ENCODE peak calls at places on chromosomes 2 and 18, in seven cellular contexts. One of them, this sample, is unnamed.
A peak's percentile ranks its signal among the peaks of the same experiment; 100 is the strongest.

GRCh38 chr2:893311-893710 is 57.3 kb upstream of the SNTG2 start:
- DNase-seq in NCI-H460: peak; percentile 9
- DNase-seq in stimulated activated CD8-positive, alpha-beta memory T cell treated with anti-CD3 and anti-CD28 coated beads, Interleukin-7, amount 100 ng/mL, for 1 hour: no peak
- DNase-seq in GM23248: no peak
- DNase-seq in left cardiac atrium: no peak
- DNase-seq in activated CD4-positive, CD25-positive, alpha-beta regulatory T cell treated with anti-CD3 and anti-CD28 coated beads, Interleukin-2, amount 50 U/mL, for 72 hours: no peak
- DNase-seq in stimulated activated naive CD4-positive, alpha-beta T cell: no peak
- DNase-seq in this sample: no peak

GRCh38 chr2:207692206-207693065 is 19.0 kb upstream of the CCNYL1 start:
- DNase-seq in NCI-H460: no peak
- DNase-seq in stimulated activated CD8-positive, alpha-beta memory T cell treated with anti-CD3 and anti-CD28 coated beads, Interleukin-7, amount 100 ng/mL, for 1 hour: no peak
- DNase-seq in GM23248: peak; percentile 47
- DNase-seq in left cardiac atrium: peak; percentile 41
- DNase-seq in activated CD4-positive, CD25-positive, alpha-beta regulatory T cell treated with anti-CD3 and anti-CD28 coated beads, Interleukin-2, amount 50 U/mL, for 72 hours: no peak
- DNase-seq in stimulated activated naive CD4-positive, alpha-beta T cell: no peak
- DNase-seq in this sample: peak; percentile 34

GRCh38 chr2:45755585-45756330 is 104.3 kb downstream of the PRKCE start:
- DNase-seq in NCI-H460: no peak
- DNase-seq in stimulated activated CD8-positive, alpha-beta memory T cell treated with anti-CD3 and anti-CD28 coated beads, Interleukin-7, amount 100 ng/mL, for 1 hour: no peak
- DNase-seq in GM23248: peak; percentile 97
- DNase-seq in left cardiac atrium: no peak
- DNase-seq in activated CD4-positive, CD25-positive, alpha-beta regulatory T cell treated with anti-CD3 and anti-CD28 coated beads, Interleukin-2, amount 50 U/mL, for 72 hours: no peak
- DNase-seq in stimulated activated naive CD4-positive, alpha-beta T cell: no peak
- DNase-seq in this sample: no peak

GRCh38 chr2:178627401-178627800 is 147.1 kb downstream of the PLEKHA3 start:
- DNase-seq in NCI-H460: no peak
- DNase-seq in stimulated activated CD8-positive, alpha-beta memory T cell treated with anti-CD3 and anti-CD28 coated beads, Interleukin-7, amount 100 ng/mL, for 1 hour: no peak
- DNase-seq in GM23248: no peak
- DNase-seq in left cardiac atrium: no peak
- DNase-seq in activated CD4-positive, CD25-positive, alpha-beta regulatory T cell treated with anti-CD3 and anti-CD28 coated beads, Interleukin-2, amount 50 U/mL, for 72 hours: no peak
- DNase-seq in stimulated activated naive CD4-positive, alpha-beta T cell: no peak
- DNase-seq in this sample: no peak

GRCh38 chr2:28291811-28292455 is 100.7 kb upstream of the FOSL2 start:
- DNase-seq in NCI-H460: no peak
- DNase-seq in stimulated activated CD8-positive, alpha-beta memory T cell treated with anti-CD3 and anti-CD28 coated beads, Interleukin-7, amount 100 ng/mL, for 1 hour: no peak
- DNase-seq in GM23248: no peak
- DNase-seq in left cardiac atrium: no peak
- DNase-seq in activated CD4-positive, CD25-positive, alpha-beta regulatory T cell treated with anti-CD3 and anti-CD28 coated beads, Interleukin-2, amount 50 U/mL, for 72 hours: no peak
- DNase-seq in stimulated activated naive CD4-positive, alpha-beta T cell: no peak
- DNase-seq in this sample: no peak

GRCh38 chr2:159606287-159606686 is 10.1 kb downstream of the BAZ2B start:
- DNase-seq in NCI-H460: no peak
- DNase-seq in stimulated activated CD8-positive, alpha-beta memory T cell treated with anti-CD3 and anti-CD28 coated beads, Interleukin-7, amount 100 ng/mL, for 1 hour: no peak
- DNase-seq in GM23248: no peak
- DNase-seq in left cardiac atrium: no peak
- DNase-seq in activated CD4-positive, CD25-positive, alpha-beta regulatory T cell treated with anti-CD3 and anti-CD28 coated beads, Interleukin-2, amount 50 U/mL, for 72 hours: no peak
- DNase-seq in stimulated activated naive CD4-positive, alpha-beta T cell: no peak
- DNase-seq in this sample: no peak

GRCh38 chr2:188291142-188291616 is 495 bp upstream of the GULP1 start:
- DNase-seq in NCI-H460: no peak
- DNase-seq in stimulated activated CD8-positive, alpha-beta memory T cell treated with anti-CD3 and anti-CD28 coated beads, Interleukin-7, amount 100 ng/mL, for 1 hour: no peak
- DNase-seq in GM23248: peak; percentile 19
- DNase-seq in left cardiac atrium: no peak
- DNase-seq in activated CD4-positive, CD25-positive, alpha-beta regulatory T cell treated with anti-CD3 and anti-CD28 coated beads, Interleukin-2, amount 50 U/mL, for 72 hours: no peak
- DNase-seq in stimulated activated naive CD4-positive, alpha-beta T cell: no peak
- DNase-seq in this sample: no peak

GRCh38 chr2:21038403-21039073 is 5.3 kb downstream of the APOB start:
- DNase-seq in NCI-H460: no peak
- DNase-seq in stimulated activated CD8-positive, alpha-beta memory T cell treated with anti-CD3 and anti-CD28 coated beads, Interleukin-7, amount 100 ng/mL, for 1 hour: no peak
- DNase-seq in GM23248: peak; percentile 23
- DNase-seq in left cardiac atrium: no peak
- DNase-seq in activated CD4-positive, CD25-positive, alpha-beta regulatory T cell treated with anti-CD3 and anti-CD28 coated beads, Interleukin-2, amount 50 U/mL, for 72 hours: no peak
- DNase-seq in stimulated activated naive CD4-positive, alpha-beta T cell: no peak
- DNase-seq in this sample: no peak

GRCh38 chr2:240229603-240230423 is 89.4 kb upstream of the OTOS start:
- DNase-seq in NCI-H460: no peak
- DNase-seq in stimulated activated CD8-positive, alpha-beta memory T cell treated with anti-CD3 and anti-CD28 coated beads, Interleukin-7, amount 100 ng/mL, for 1 hour: no peak
- DNase-seq in GM23248: peak; percentile 54
- DNase-seq in left cardiac atrium: no peak
- DNase-seq in activated CD4-positive, CD25-positive, alpha-beta regulatory T cell treated with anti-CD3 and anti-CD28 coated beads, Interleukin-2, amount 50 U/mL, for 72 hours: no peak
- DNase-seq in stimulated activated naive CD4-positive, alpha-beta T cell: no peak
- DNase-seq in this sample: no peak

GRCh38 chr2:181041661-181042060 is 61.3 kb downstream of the UBE2E3 start:
- DNase-seq in NCI-H460: no peak
- DNase-seq in stimulated activated CD8-positive, alpha-beta memory T cell treated with anti-CD3 and anti-CD28 coated beads, Interleukin-7, amount 100 ng/mL, for 1 hour: no peak
- DNase-seq in GM23248: peak; percentile 43
- DNase-seq in left cardiac atrium: no peak
- DNase-seq in activated CD4-positive, CD25-positive, alpha-beta regulatory T cell treated with anti-CD3 and anti-CD28 coated beads, Interleukin-2, amount 50 U/mL, for 72 hours: no peak
- DNase-seq in stimulated activated naive CD4-positive, alpha-beta T cell: no peak
- DNase-seq in this sample: no peak

GRCh38 chr2:67329513-67329912 is 67.6 kb upstream of the ETAA1 start:
- DNase-seq in NCI-H460: no peak
- DNase-seq in stimulated activated CD8-positive, alpha-beta memory T cell treated with anti-CD3 and anti-CD28 coated beads, Interleukin-7, amount 100 ng/mL, for 1 hour: no peak
- DNase-seq in GM23248: no peak
- DNase-seq in left cardiac atrium: no peak
- DNase-seq in activated CD4-positive, CD25-positive, alpha-beta regulatory T cell treated with anti-CD3 and anti-CD28 coated beads, Interleukin-2, amount 50 U/mL, for 72 hours: no peak
- DNase-seq in stimulated activated naive CD4-positive, alpha-beta T cell: no peak
- DNase-seq in this sample: no peak

GRCh38 chr2:219159771-219160185 is 837 bp downstream of the NHEJ1 start:
- DNase-seq in NCI-H460: no peak
- DNase-seq in stimulated activated CD8-positive, alpha-beta memory T cell treated with anti-CD3 and anti-CD28 coated beads, Interleukin-7, amount 100 ng/mL, for 1 hour: no peak
- DNase-seq in GM23248: no peak
- DNase-seq in left cardiac atrium: no peak
- DNase-seq in activated CD4-positive, CD25-positive, alpha-beta regulatory T cell treated with anti-CD3 and anti-CD28 coated beads, Interleukin-2, amount 50 U/mL, for 72 hours: no peak
- DNase-seq in stimulated activated naive CD4-positive, alpha-beta T cell: no peak
- DNase-seq in this sample: no peak

GRCh38 chr2:106537047-106537446 is 49.9 kb downstream of the CD8B2 start:
- DNase-seq in NCI-H460: no peak
- DNase-seq in stimulated activated CD8-positive, alpha-beta memory T cell treated with anti-CD3 and anti-CD28 coated beads, Interleukin-7, amount 100 ng/mL, for 1 hour: no peak
- DNase-seq in GM23248: no peak
- DNase-seq in left cardiac atrium: no peak
- DNase-seq in activated CD4-positive, CD25-positive, alpha-beta regulatory T cell treated with anti-CD3 and anti-CD28 coated beads, Interleukin-2, amount 50 U/mL, for 72 hours: no peak
- DNase-seq in stimulated activated naive CD4-positive, alpha-beta T cell: no peak
- DNase-seq in this sample: no peak

GRCh38 chr18:74498712-74499629 is 2.8 kb downstream of the CNDP2 start:
- DNase-seq in NCI-H460: peak; percentile 29
- DNase-seq in stimulated activated CD8-positive, alpha-beta memory T cell treated with anti-CD3 and anti-CD28 coated beads, Interleukin-7, amount 100 ng/mL, for 1 hour: peak; percentile 46
- DNase-seq in GM23248: peak; percentile 42
- DNase-seq in left cardiac atrium: peak; percentile 50
- DNase-seq in activated CD4-positive, CD25-positive, alpha-beta regulatory T cell treated with anti-CD3 and anti-CD28 coated beads, Interleukin-2, amount 50 U/mL, for 72 hours: peak; percentile 73
- DNase-seq in stimulated activated naive CD4-positive, alpha-beta T cell: peak; percentile 50
- DNase-seq in this sample: peak; percentile 88

GRCh38 chr2:210250577-210250976 is 25.3 kb upstream of the ACADL start:
- DNase-seq in NCI-H460: no peak
- DNase-seq in stimulated activated CD8-positive, alpha-beta memory T cell treated with anti-CD3 and anti-CD28 coated beads, Interleukin-7, amount 100 ng/mL, for 1 hour: no peak
- DNase-seq in GM23248: no peak
- DNase-seq in left cardiac atrium: no peak
- DNase-seq in activated CD4-positive, CD25-positive, alpha-beta regulatory T cell treated with anti-CD3 and anti-CD28 coated beads, Interleukin-2, amount 50 U/mL, for 72 hours: no peak
- DNase-seq in stimulated activated naive CD4-positive, alpha-beta T cell: no peak
- DNase-seq in this sample: no peak

GRCh38 chr18:31100598-31101147 is 1.5 kb downstream of the DSC2 start:
- DNase-seq in NCI-H460: no peak
- DNase-seq in stimulated activated CD8-positive, alpha-beta memory T cell treated with anti-CD3 and anti-CD28 coated beads, Interleukin-7, amount 100 ng/mL, for 1 hour: no peak
- DNase-seq in GM23248: no peak
- DNase-seq in left cardiac atrium: peak; percentile 34
- DNase-seq in activated CD4-positive, CD25-positive, alpha-beta regulatory T cell treated with anti-CD3 and anti-CD28 coated beads, Interleukin-2, amount 50 U/mL, for 72 hours: no peak
- DNase-seq in stimulated activated naive CD4-positive, alpha-beta T cell: no peak
- DNase-seq in this sample: no peak

GRCh38 chr18:21896732-21897336 is 156.2 kb downstream of the MIB1 start:
- DNase-seq in NCI-H460: no peak
- DNase-seq in stimulated activated CD8-positive, alpha-beta memory T cell treated with anti-CD3 and anti-CD28 coated beads, Interleukin-7, amount 100 ng/mL, for 1 hour: no peak
- DNase-seq in GM23248: peak; percentile 17
- DNase-seq in left cardiac atrium: peak; percentile 56
- DNase-seq in activated CD4-positive, CD25-positive, alpha-beta regulatory T cell treated with anti-CD3 and anti-CD28 coated beads, Interleukin-2, amount 50 U/mL, for 72 hours: no peak
- DNase-seq in stimulated activated naive CD4-positive, alpha-beta T cell: no peak
- DNase-seq in this sample: no peak

GRCh38 chr2:118847447-118848172 is at the start of gene EN1:
- DNase-seq in NCI-H460: no peak
- DNase-seq in stimulated activated CD8-positive, alpha-beta memory T cell treated with anti-CD3 and anti-CD28 coated beads, Interleukin-7, amount 100 ng/mL, for 1 hour: no peak
- DNase-seq in GM23248: peak; percentile 98
- DNase-seq in left cardiac atrium: no peak
- DNase-seq in activated CD4-positive, CD25-positive, alpha-beta regulatory T cell treated with anti-CD3 and anti-CD28 coated beads, Interleukin-2, amount 50 U/mL, for 72 hours: no peak
- DNase-seq in stimulated activated naive CD4-positive, alpha-beta T cell: no peak
- DNase-seq in this sample: no peak

GRCh38 chr2:69375494-69376353 is 11.3 kb downstream of the GFPT1 start:
- DNase-seq in NCI-H460: peak; percentile 26
- DNase-seq in stimulated activated CD8-positive, alpha-beta memory T cell treated with anti-CD3 and anti-CD28 coated beads, Interleukin-7, amount 100 ng/mL, for 1 hour: no peak
- DNase-seq in GM23248: peak; percentile 63
- DNase-seq in left cardiac atrium: no peak
- DNase-seq in activated CD4-positive, CD25-positive, alpha-beta regulatory T cell treated with anti-CD3 and anti-CD28 coated beads, Interleukin-2, amount 50 U/mL, for 72 hours: no peak
- DNase-seq in stimulated activated naive CD4-positive, alpha-beta T cell: no peak
- DNase-seq in this sample: no peak

GRCh38 chr2:134104754-134105153 is 149.1 kb upstream of the MGAT5 start:
- DNase-seq in NCI-H460: no peak
- DNase-seq in stimulated activated CD8-positive, alpha-beta memory T cell treated with anti-CD3 and anti-CD28 coated beads, Interleukin-7, amount 100 ng/mL, for 1 hour: no peak
- DNase-seq in GM23248: no peak
- DNase-seq in left cardiac atrium: no peak
- DNase-seq in activated CD4-positive, CD25-positive, alpha-beta regulatory T cell treated with anti-CD3 and anti-CD28 coated beads, Interleukin-2, amount 50 U/mL, for 72 hours: no peak
- DNase-seq in stimulated activated naive CD4-positive, alpha-beta T cell: no peak
- DNase-seq in this sample: no peak

GRCh38 chr2:170362895-170363582 is 185.1 kb downstream of the MYO3B start:
- DNase-seq in NCI-H460: no peak
- DNase-seq in stimulated activated CD8-positive, alpha-beta memory T cell treated with anti-CD3 and anti-CD28 coated beads, Interleukin-7, amount 100 ng/mL, for 1 hour: no peak
- DNase-seq in GM23248: peak; percentile 70
- DNase-seq in left cardiac atrium: no peak
- DNase-seq in activated CD4-positive, CD25-positive, alpha-beta regulatory T cell treated with anti-CD3 and anti-CD28 coated beads, Interleukin-2, amount 50 U/mL, for 72 hours: no peak
- DNase-seq in stimulated activated naive CD4-positive, alpha-beta T cell: no peak
- DNase-seq in this sample: no peak

GRCh38 chr2:23590227-23590869 is 205.4 kb downstream of the KLHL29 start:
- DNase-seq in NCI-H460: no peak
- DNase-seq in stimulated activated CD8-positive, alpha-beta memory T cell treated with anti-CD3 and anti-CD28 coated beads, Interleukin-7, amount 100 ng/mL, for 1 hour: no peak
- DNase-seq in GM23248: no peak
- DNase-seq in left cardiac atrium: no peak
- DNase-seq in activated CD4-positive, CD25-positive, alpha-beta regulatory T cell treated with anti-CD3 and anti-CD28 coated beads, Interleukin-2, amount 50 U/mL, for 72 hours: no peak
- DNase-seq in stimulated activated naive CD4-positive, alpha-beta T cell: no peak
- DNase-seq in this sample: no peak

GRCh38 chr2:165382362-165382761 is 87.1 kb upstream of the CSRNP3 start:
- DNase-seq in NCI-H460: no peak
- DNase-seq in stimulated activated CD8-positive, alpha-beta memory T cell treated with anti-CD3 and anti-CD28 coated beads, Interleukin-7, amount 100 ng/mL, for 1 hour: no peak
- DNase-seq in GM23248: no peak
- DNase-seq in left cardiac atrium: no peak
- DNase-seq in activated CD4-positive, CD25-positive, alpha-beta regulatory T cell treated with anti-CD3 and anti-CD28 coated beads, Interleukin-2, amount 50 U/mL, for 72 hours: no peak
- DNase-seq in stimulated activated naive CD4-positive, alpha-beta T cell: no peak
- DNase-seq in this sample: no peak